ENCODE peak calls at places on chromosomes 12 and 14, in four cellular contexts. C, M, K and B are unnamed samples.

GRCh38 chr12:102300824-102301461 is 103.3 kb upstream of the PMCH start:
- DNase-seq in C (peak), M (no peak), K (peak), B (peak)

GRCh38 chr12:121796855-121797751 is 3.6 kb upstream of the RHOF start:
- DNase-seq in C (peak), M (peak), K (peak), B (peak)

GRCh38 chr14:23299558-23299957 is 3.1 kb downstream of the PPP1R3E start:
- DNase-seq in C (peak), M (no peak), K (peak), B (peak)

GRCh38 chr12:109687250-109687649 is 26.4 kb upstream of the FAM222A start:
- DNase-seq in C (no peak), M (no peak), K (no peak), B (no peak)

GRCh38 chr12:28611115-28611435 is 420.8 kb downstream of the CCDC91 start:
- DNase-seq in C (peak), M (no peak), K (peak), B (peak)

GRCh38 chr12:53989227-53990113 is 4.5 kb downstream of the HOXC10 start:
- DNase-seq in C (peak), M (peak), K (peak), B (peak)

GRCh38 chr14:31228533-31228932 is 20.9 kb upstream of the HECTD1 start:
- DNase-seq in C (peak), M (no peak), K (no peak), B (peak)

GRCh38 chr14:19771895-19772430 is 1.3 kb upstream of the OR4M1 start:
- DNase-seq in C (no peak), M (no peak), K (no peak), B (no peak)

GRCh38 chr14:34254031-34254430 is 208.0 kb downstream of the SPTSSA start:
- DNase-seq in C (no peak), M (no peak), K (no peak), B (no peak)

GRCh38 chr12:64229240-64229639 is 7.1 kb upstream of the KICS2 start:
- DNase-seq in C (no peak), M (no peak), K (no peak), B (no peak)

GRCh38 chr12:108649126-108649525 is 15.4 kb upstream of the SELPLG start:
- DNase-seq in C (no peak), M (no peak), K (peak), B (peak)

GRCh38 chr14:76651410-76652055 is 109.7 kb upstream of the VASH1 start:
- DNase-seq in C (no peak), M (no peak), K (no peak), B (no peak)
- TF ChIP-seq CTCF in C (no peak), M (no peak), K (no peak), B (no peak)

GRCh38 chr14:64196668-64197411 is 97.3 kb downstream of the ESR2 start:
- DNase-seq in C (peak), M (no peak), K (peak), B (peak)
- H3K4me3 ChIP-seq in C (peak), M (no peak), K (peak), B (peak)

GRCh38 chr12:17810399-17810798 is 279.6 kb downstream of the RERGL start:
- DNase-seq in C (no peak), M (no peak), K (no peak), B (no peak)

DNA sequence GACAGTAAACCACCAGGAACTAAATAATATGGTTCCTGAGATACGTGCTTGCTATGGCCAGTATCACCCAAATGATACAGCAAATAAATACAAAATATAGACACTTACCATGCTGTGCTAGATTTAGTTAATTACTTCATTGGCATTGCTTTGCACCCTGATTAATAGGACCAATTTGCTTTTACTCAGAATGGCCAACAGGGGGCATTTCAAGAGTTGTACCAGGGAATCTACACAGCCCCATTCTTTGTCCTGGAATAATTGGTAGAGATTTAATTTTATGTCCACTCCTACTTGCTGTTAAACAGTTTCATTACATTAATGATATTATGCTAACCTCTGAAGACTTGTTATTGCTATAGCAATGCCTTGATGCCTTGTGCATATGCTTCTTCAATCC is 280.8 kb downstream of the RERGL start:
- DNase-seq in C (no peak), M (no peak), K (no peak), B (no peak)
- TF ChIP-seq CTCF in C (no peak), M (no peak), K (no peak), B (no peak)

GRCh38 chr14:96586921-96587822 is 85.0 kb downstream of the PAPOLA start:
- DNase-seq in C (no peak), M (no peak), K (no peak), B (no peak)
- H3K4me3 ChIP-seq in C (no peak), M (no peak), K (no peak), B (no peak)

GRCh38 chr12:49636979-49637378 is 13.6 kb downstream of the PRPF40B start:
- DNase-seq in C (peak), M (no peak), K (peak), B (peak)

GRCh38 chr12:49635036-49635435 is 11.7 kb downstream of the PRPF40B start:
- DNase-seq in C (no peak), M (no peak), K (no peak), B (no peak)

GRCh38 chr12:49637401-49637800 is 14.0 kb downstream of the PRPF40B start:
- DNase-seq in C (no peak), M (no peak), K (no peak), B (no peak)

GRCh38 chr12:49636574-49636973 is 13.2 kb downstream of the PRPF40B start:
- DNase-seq in C (no peak), M (no peak), K (no peak), B (no peak)

GRCh38 chr12:49635656-49636055 is 12.3 kb downstream of the PRPF40B start:
- DNase-seq in C (no peak), M (no peak), K (no peak), B (no peak)
- TF ChIP-seq CTCF in C (no peak), M (no peak), K (no peak), B (no peak)

DNA sequence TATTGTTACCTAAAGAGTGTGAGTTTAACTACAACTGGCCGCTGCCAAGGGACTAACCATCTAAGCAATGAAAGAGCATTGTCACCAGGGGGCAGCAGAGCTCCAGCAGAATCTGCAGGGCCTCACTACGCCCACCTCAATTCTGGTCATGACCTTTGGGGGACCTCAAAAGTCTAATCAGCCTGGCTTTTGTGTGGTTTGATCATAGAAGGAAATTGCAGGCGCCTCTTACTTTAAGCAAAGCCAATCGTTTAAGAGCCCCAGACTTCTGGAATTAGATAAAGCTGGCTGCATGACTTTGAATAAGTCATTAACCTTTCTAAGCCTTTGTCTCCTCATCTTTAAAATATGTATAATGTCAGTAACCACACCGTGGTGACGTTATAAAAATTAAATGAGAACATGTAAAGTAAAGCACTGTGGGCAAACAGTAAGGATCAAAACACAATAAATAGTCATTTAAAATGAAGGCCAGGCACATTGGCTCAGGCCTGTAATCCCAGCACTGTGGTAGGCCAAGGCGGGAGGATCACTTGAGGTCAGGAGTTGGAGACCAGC is 58.6 kb downstream of the TBX3 start:
- DNase-seq in C (peak), M (no peak), K (peak), B (peak)
- H3K4me3 ChIP-seq in C (no peak), M (no peak), K (no peak), B (no peak)